ENCODE peak calls at places on chromosomes 7 and 10, in four cellular contexts. One of them, this sample, is unnamed.

GRCh38 chr7:28036748-28037147 is 143.8 kb downstream of the JAZF1 start:
- DNase-seq in NCI-H774: no peak
- DNase-seq in kidney tubule cell: peak
- DNase-seq in neural crest cell: no peak
- DNase-seq in this sample: no peak

GRCh38 chr7:30142710-30143109 is 7.9 kb downstream of the MTURN start:
- DNase-seq in NCI-H774: peak
- DNase-seq in kidney tubule cell: peak
- DNase-seq in neural crest cell: no peak
- DNase-seq in this sample: no peak

GRCh38 chr7:1014681-1015080 is 29.7 kb upstream of the GPR146 start:
- DNase-seq in NCI-H774: no peak
- DNase-seq in kidney tubule cell: no peak
- DNase-seq in neural crest cell: no peak
- DNase-seq in this sample: no peak

GRCh38 chr7:75887669-75888369 is 9.0 kb downstream of the RHBDD2 start:
- DNase-seq in NCI-H774: no peak
- DNase-seq in kidney tubule cell: no peak
- DNase-seq in neural crest cell: no peak
- DNase-seq in this sample: no peak

GRCh38 chr7:154553711-154554265 is 449.1 kb downstream of the PAXIP1 start:
- DNase-seq in NCI-H774: no peak
- DNase-seq in kidney tubule cell: no peak
- DNase-seq in neural crest cell: no peak
- DNase-seq in this sample: no peak

GRCh38 chr10:8159628-8160165 is 105.2 kb downstream of the GATA3 start:
- DNase-seq in NCI-H774: no peak
- DNase-seq in kidney tubule cell: peak
- DNase-seq in neural crest cell: no peak
- DNase-seq in this sample: no peak

GRCh38 chr7:146768941-146769340 is 652.3 kb downstream of the CNTNAP2 start:
- DNase-seq in NCI-H774: no peak
- DNase-seq in kidney tubule cell: no peak
- DNase-seq in neural crest cell: no peak
- DNase-seq in this sample: no peak

GRCh38 chr7:79217976-79218626 is 235.4 kb downstream of the MAGI2 start:
- DNase-seq in NCI-H774: no peak
- DNase-seq in kidney tubule cell: no peak
- DNase-seq in neural crest cell: no peak
- DNase-seq in this sample: no peak

GRCh38 chr7:30906520-30907240 is 5.0 kb upstream of the AQP1 start:
- DNase-seq in NCI-H774: no peak
- DNase-seq in kidney tubule cell: peak
- DNase-seq in neural crest cell: no peak
- DNase-seq in this sample: no peak

GRCh38 chr7:18473119-18473518 is 22.4 kb upstream of the HDAC9 start:
- DNase-seq in NCI-H774: no peak
- DNase-seq in kidney tubule cell: no peak
- DNase-seq in neural crest cell: no peak
- DNase-seq in this sample: no peak

GRCh38 chr7:55179897-55180682 is 161.3 kb downstream of the EGFR start:
- DNase-seq in NCI-H774: no peak
- DNase-seq in kidney tubule cell: no peak
- DNase-seq in neural crest cell: no peak
- DNase-seq in this sample: no peak

GRCh38 chr10:92692697-92693533 is 3.2 kb downstream of the HHEX start:
- DNase-seq in NCI-H774: no peak
- DNase-seq in kidney tubule cell: no peak
- DNase-seq in neural crest cell: no peak
- DNase-seq in this sample: no peak

GRCh38 chr7:35026154-35026553 is 11.1 kb downstream of the DPY19L1 start:
- DNase-seq in NCI-H774: no peak
- DNase-seq in kidney tubule cell: peak
- DNase-seq in neural crest cell: no peak
- DNase-seq in this sample: no peak

GRCh38 chr10:110600487-110601101 is 33.1 kb downstream of the SMC3 start:
- DNase-seq in NCI-H774: no peak
- DNase-seq in kidney tubule cell: peak
- DNase-seq in neural crest cell: peak
- DNase-seq in this sample: peak

GRCh38 chr7:127791790-127792189 is 139.8 kb downstream of the SND1 start:
- DNase-seq in NCI-H774: no peak
- DNase-seq in kidney tubule cell: no peak
- DNase-seq in neural crest cell: no peak
- DNase-seq in this sample: no peak

GRCh38 chr7:53418834-53419482 is 383.5 kb downstream of the POM121L12 start:
- DNase-seq in NCI-H774: no peak
- DNase-seq in kidney tubule cell: peak
- DNase-seq in neural crest cell: no peak
- DNase-seq in this sample: no peak

GRCh38 chr10:25039531-25039930 is 23.1 kb downstream of the THNSL1 start:
- DNase-seq in NCI-H774: no peak
- DNase-seq in kidney tubule cell: no peak
- DNase-seq in neural crest cell: no peak
- DNase-seq in this sample: no peak

GRCh38 chr10:18684416-18684815 is 25.2 kb downstream of the ARL5B start:
- DNase-seq in NCI-H774: no peak
- DNase-seq in kidney tubule cell: no peak
- DNase-seq in neural crest cell: no peak
- DNase-seq in this sample: no peak

GRCh38 chr10:84264611-84265141 is 19.8 kb downstream of the RGR start:
- DNase-seq in NCI-H774: peak
- DNase-seq in kidney tubule cell: peak
- DNase-seq in neural crest cell: peak
- DNase-seq in this sample: peak

GRCh38 chr10:50988792-50989191 is 85.5 kb upstream of the PRKG1 start:
- DNase-seq in NCI-H774: no peak
- DNase-seq in kidney tubule cell: peak
- DNase-seq in neural crest cell: no peak
- DNase-seq in this sample: peak

GRCh38 chr7:155549226-155549625 is 2.9 kb upstream of the CNPY1 start:
- DNase-seq in NCI-H774: no peak
- DNase-seq in kidney tubule cell: no peak
- DNase-seq in neural crest cell: no peak
- DNase-seq in this sample: no peak

GRCh38 chr7:140512317-140513000 is 33.2 kb upstream of the MKRN1 start:
- DNase-seq in NCI-H774: peak
- DNase-seq in kidney tubule cell: peak
- DNase-seq in neural crest cell: no peak
- DNase-seq in this sample: no peak

GRCh38 chr7:94741179-94741578 is 85.2 kb upstream of the SGCE start:
- DNase-seq in NCI-H774: no peak
- DNase-seq in kidney tubule cell: no peak
- DNase-seq in neural crest cell: no peak
- DNase-seq in this sample: no peak

GRCh38 chr10:15748137-15748536 is 28.4 kb upstream of the ITGA8 start:
- DNase-seq in NCI-H774: no peak
- DNase-seq in kidney tubule cell: no peak
- DNase-seq in neural crest cell: no peak
- DNase-seq in this sample: no peak

GRCh38 chr10:129725890-129726631 is 238.0 kb downstream of the EBF3 start:
- DNase-seq in NCI-H774: no peak
- DNase-seq in kidney tubule cell: no peak
- DNase-seq in neural crest cell: no peak
- DNase-seq in this sample: no peak

GRCh38 chr7:26624839-26625238 is 239.6 kb downstream of the SKAP2 start:
- DNase-seq in NCI-H774: no peak
- DNase-seq in kidney tubule cell: no peak
- DNase-seq in neural crest cell: no peak
- DNase-seq in this sample: no peak

GRCh38 chr10:71218046-71218832 is 5.9 kb downstream of the UNC5B start:
- DNase-seq in NCI-H774: no peak
- DNase-seq in kidney tubule cell: peak
- DNase-seq in neural crest cell: no peak
- DNase-seq in this sample: no peak

GRCh38 chr10:17200885-17201164 is 647 bp downstream of the TRDMT1 start:
- DNase-seq in NCI-H774: no peak
- DNase-seq in kidney tubule cell: peak
- DNase-seq in neural crest cell: no peak
- DNase-seq in this sample: no peak

GRCh38 chr7:31885160-31885559 is 185.0 kb downstream of the PDE1C start:
- DNase-seq in NCI-H774: no peak
- DNase-seq in kidney tubule cell: no peak
- DNase-seq in neural crest cell: no peak
- DNase-seq in this sample: no peak

GRCh38 chr7:80581472-80581871 is 57.0 kb upstream of the CD36 start:
- DNase-seq in NCI-H774: no peak
- DNase-seq in kidney tubule cell: peak
- DNase-seq in neural crest cell: no peak
- DNase-seq in this sample: no peak

GRCh38 chr7:47735431-47736345 is 153.8 kb upstream of the TNS3 start:
- DNase-seq in NCI-H774: no peak
- DNase-seq in kidney tubule cell: no peak
- DNase-seq in neural crest cell: no peak
- DNase-seq in this sample: no peak

GRCh38 chr7:134691820-134692705 is 45.4 kb downstream of the BPGM start:
- DNase-seq in NCI-H774: no peak
- DNase-seq in kidney tubule cell: no peak
- DNase-seq in neural crest cell: no peak
- DNase-seq in this sample: no peak

GRCh38 chr10:49403363-49403762 is 7.5 kb upstream of the DRGX start:
- DNase-seq in NCI-H774: no peak
- DNase-seq in kidney tubule cell: no peak
- DNase-seq in neural crest cell: no peak
- DNase-seq in this sample: no peak

This sample was measured in retina.